ENCODE peak calls at places on chromosomes 2 and 18, in six cellular contexts. D, R, V, P, F and X are unnamed samples.

GRCh38 chr2:168490015-168490874 is 34.2 kb downstream of the CERS6 start:
- DNase-seq in P (no peak), V (no peak), D (no peak), R (peak; percentile 38), F (peak; percentile 16), X (no peak)

GRCh38 chr18:32460046-32460785 is 10.5 kb downstream of the GAREM1 start:
- DNase-seq in F (no peak), V (no peak), P (no peak), R (no peak), D (no peak), X (no peak)

GRCh38 chr2:35989523-35989922 is 366.1 kb upstream of the CRIM1 start:
- DNase-seq in R (peak; percentile 29), F (no peak), P (no peak), D (no peak), V (no peak), X (no peak)

GRCh38 chr18:44799422-44800421 is 119.0 kb downstream of the SETBP1 start:
- DNase-seq in R (no peak), V (no peak), F (no peak), P (no peak), D (no peak), X (no peak)

GRCh38 chr2:223723954-223724411 is 113.4 kb downstream of the AP1S3 start:
- DNase-seq in F (no peak), R (peak; percentile 38), D (no peak), V (no peak), P (no peak), X (peak; percentile 63)

GRCh38 chr2:43737097-43737854 is 36.6 kb upstream of the DYNC2LI1 start:
- DNase-seq in D (peak; percentile 29), P (peak; percentile 92), R (peak; percentile 29), V (no peak), F (peak; percentile 58), X (no peak)

GRCh38 chr2:135162377-135162776 is 110.3 kb downstream of the RAB3GAP1 start:
- DNase-seq in F (no peak), P (no peak), V (no peak), D (no peak), R (no peak), X (no peak)

GRCh38 chr2:233965032-233965614 is 48.0 kb downstream of the TRPM8 start:
- DNase-seq in D (no peak), F (no peak), P (no peak), V (no peak), R (no peak), X (no peak)

GRCh38 chr2:56985609-56986008 is 801.8 kb downstream of the CCDC85A start:
- DNase-seq in R (no peak), V (no peak), P (no peak), F (no peak), D (no peak), X (no peak)

GRCh38 chr2:26982102-26982742 is 11.8 kb downstream of the MAPRE3 start:
- DNase-seq in P (no peak), D (peak; percentile 74), R (peak; percentile 74), V (peak; percentile 11), F (no peak), X (no peak)

GRCh38 chr2:196277002-196277401 is 105.6 kb upstream of the STK17B start:
- DNase-seq in F (no peak), V (peak; percentile 42), R (no peak), D (no peak), P (no peak), X (peak; percentile 14)